ENCODE peak calls at places on chromosomes 13 and 19, in nine cellular contexts. J is AG09319; Q is heart left ventricle; P is glutamatergic neuron; E is GM12865; D is coronary artery; L is stomach; I is progenitor cell of endocrine pancreas; X is CD8-positive, alpha-beta T cell. U is an unnamed sample.

GRCh38 chr19:10766681-10767201 is 48.9 kb downstream of the DNM2 start:
- DNase-seq in J (no peak), Q (peak; percentile 60), P (no peak), E (no peak), D (no peak), L (peak; percentile 68), I (no peak), X (no peak), U (no peak)

GRCh38 chr19:531753-532571 is at the start of gene CDC34:
- DNase-seq in J (no peak), Q (no peak), P (no peak), E (no peak), D (peak; percentile 75), L (no peak), I (no peak), X (no peak), U (peak; percentile 72)

GRCh38 chr13:75512253-75512652 is 25.4 kb downstream of the COMMD6 start:
- DNase-seq in J (no peak), Q (no peak), P (no peak), E (peak; percentile 74), D (no peak), L (no peak), I (no peak), X (no peak), U (peak; percentile 71)

GRCh38 chr13:72384879-72385278 is 342.6 kb downstream of the MZT1 start:
- DNase-seq in J (peak; percentile 23), Q (no peak), P (no peak), E (no peak), D (no peak), L (no peak), I (no peak), X (no peak), U (no peak)

GRCh38 chr19:7258042-7258839 is 36.0 kb downstream of the INSR start:
- DNase-seq in J (no peak), Q (no peak), P (no peak), E (no peak), D (no peak), L (no peak), I (no peak), X (no peak), U (no peak)

GRCh38 chr13:50990540-50991506 is 81.2 kb downstream of the RNASEH2B start:
- DNase-seq in J (no peak), Q (peak; percentile 45), P (peak; percentile 67), E (no peak), D (no peak), L (no peak), I (no peak), X (no peak), U (no peak)

GRCh38 chr19:19205416-19206410 is 2.5 kb upstream of the NR2C2AP start:
- DNase-seq in J (no peak), Q (no peak), P (no peak), E (no peak), D (no peak), L (no peak), I (no peak), X (no peak), U (no peak)

GRCh38 chr19:57473646-57474045 is 3.7 kb downstream of the ZNF772 start:
- DNase-seq in J (no peak), Q (no peak), P (no peak), E (peak; percentile 5), D (no peak), L (no peak), I (no peak), X (no peak), U (no peak)

GRCh38 chr19:14496029-14496848 is at the start of gene GIPC1:
- DNase-seq in J (peak; percentile 98), Q (peak; percentile 97), P (peak; percentile 99), E (peak; percentile 80), D (peak; percentile 98), L (peak; percentile 96), I (peak; percentile 97), X (peak; percentile 53), U (peak; percentile 98)

GRCh38 chr19:47756627-47756929 is 11.2 kb downstream of the NOP53 start:
- DNase-seq in J (no peak), Q (no peak), P (no peak), E (no peak), D (no peak), L (no peak), I (no peak), X (no peak), U (no peak)

GRCh38 chr13:22825186-22825585 is 355.6 kb upstream of the SGCG start:
- DNase-seq in J (no peak), Q (no peak), P (no peak), E (no peak), D (no peak), L (no peak), I (no peak), X (no peak), U (no peak)

GRCh38 chr19:12247644-12248222 is 47.0 kb downstream of the ZNF44 start:
- DNase-seq in J (no peak), Q (no peak), P (no peak), E (no peak), D (no peak), L (no peak), I (no peak), X (no peak), U (no peak)

DNA sequence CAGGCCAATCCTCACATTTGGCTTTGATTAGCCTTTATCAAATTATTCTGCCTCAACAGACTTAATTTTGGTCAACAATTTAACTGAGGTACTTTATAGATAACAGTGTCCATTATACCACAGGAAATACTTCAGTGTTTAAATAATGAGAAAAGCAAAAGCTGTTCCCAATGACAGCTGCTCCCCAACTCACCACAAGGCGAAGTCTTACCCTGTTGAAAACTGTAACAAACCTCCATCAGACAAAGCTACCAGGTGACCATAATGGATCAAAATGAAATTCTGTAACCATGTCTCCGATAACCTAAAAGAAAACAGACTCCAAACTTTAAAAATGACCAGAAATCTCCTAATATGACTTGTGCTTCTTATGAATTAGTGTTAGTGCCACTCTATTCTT is 50.3 kb downstream of the ZNF44 start:
- DNase-seq in J (no peak), Q (no peak), P (no peak), E (no peak), D (no peak), L (no peak), I (no peak), X (no peak), U (no peak)
- TF ChIP-seq CTCF in J (no peak), Q (no peak), P (no peak), E (no peak), D (no peak), L (no peak), I (no peak), X (no peak), U (no peak)

GRCh38 chr19:46423194-46423593 is 5.5 kb downstream of the PNMA8C start:
- DNase-seq in J (no peak), Q (no peak), P (no peak), E (peak; percentile 13), D (no peak), L (no peak), I (no peak), X (no peak), U (no peak)
- TF ChIP-seq CTCF in J (no peak), Q (no peak), P (no peak), E (no peak), D (no peak), L (no peak), I (no peak), X (no peak), U (no peak)

GRCh38 chr19:46542428-46543230 is 47.0 kb upstream of the PNMA8B start:
- DNase-seq in J (peak; percentile 74), Q (peak; percentile 81), P (peak; percentile 92), E (peak; percentile 85), D (peak; percentile 87), L (peak; percentile 97), I (peak; percentile 77), X (peak; percentile 59), U (peak; percentile 64)

GRCh38 chr19:46536391-46536790 is 40.7 kb upstream of the PNMA8B start:
- DNase-seq in J (no peak), Q (no peak), P (no peak), E (no peak), D (no peak), L (no peak), I (no peak), X (no peak), U (no peak)

GRCh38 chr19:46533085-46534081 is 37.7 kb upstream of the PNMA8B start:
- DNase-seq in J (no peak), Q (no peak), P (no peak), E (no peak), D (no peak), L (no peak), I (no peak), X (no peak), U (no peak)

DNA sequence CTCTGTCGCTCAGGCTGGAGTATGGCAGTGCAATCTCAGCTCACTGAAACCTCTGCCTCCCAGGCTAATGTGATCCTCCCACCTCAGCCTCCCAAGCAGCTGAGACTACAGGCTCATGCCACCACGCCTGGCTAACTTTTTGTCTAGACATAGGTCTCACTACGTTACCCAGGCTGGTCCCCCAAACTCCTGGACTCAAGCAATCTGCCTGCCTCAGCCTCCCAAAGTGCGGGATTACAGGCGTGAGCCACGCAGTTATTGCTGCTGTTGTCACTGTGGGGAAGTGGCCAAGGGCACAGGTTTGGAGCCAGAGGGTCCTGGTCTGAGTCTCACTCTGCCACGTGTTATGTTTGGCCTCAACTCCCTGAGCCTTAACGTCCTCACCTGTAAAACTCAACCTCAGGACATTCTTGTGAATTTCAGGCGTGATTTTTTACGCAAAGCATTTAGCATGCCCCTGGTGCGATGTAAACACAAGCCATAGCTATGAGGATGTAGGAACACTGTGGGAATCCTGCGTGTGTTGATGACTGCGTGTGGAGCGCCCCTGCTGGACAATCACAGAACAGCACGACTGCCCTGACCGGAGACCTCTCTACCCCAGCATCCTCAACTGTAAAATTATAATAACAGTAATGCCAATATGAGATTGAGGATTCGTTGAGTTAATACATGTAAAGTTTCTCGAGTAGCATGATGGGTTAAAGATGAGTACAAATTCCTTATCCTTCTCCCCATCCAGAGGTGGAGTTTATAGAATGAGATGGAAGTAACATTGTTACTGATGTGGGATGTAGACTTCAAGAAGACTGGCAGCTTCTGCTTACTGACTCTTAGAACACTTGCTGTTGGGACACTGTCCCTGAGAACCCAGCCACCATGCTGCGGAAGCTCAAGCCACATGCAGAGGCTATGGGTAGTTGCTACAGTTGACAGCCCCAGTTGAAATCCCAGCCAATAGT is 41.8 kb upstream of the PNMA8B start:
- DNase-seq in J (no peak), Q (no peak), P (peak; percentile 81), E (peak; percentile 47), D (no peak), L (peak; percentile 65), I (peak; percentile 37), X (peak; percentile 36), U (peak; percentile 54)
- TF ChIP-seq CTCF in J (peak; percentile 94), Q (peak; percentile 94), P (peak; percentile 98), E (peak; percentile 91), D (peak; percentile 76), L (peak; percentile 85), I (peak; percentile 97), X (peak; percentile 96), U (peak; percentile 78)

GRCh38 chr13:45206340-45206739 is 5.5 kb upstream of the KCTD4 start:
- DNase-seq in J (peak; percentile 52), Q (no peak), P (no peak), E (peak; percentile 66), D (no peak), L (no peak), I (no peak), X (no peak), U (peak; percentile 14)
- TF ChIP-seq CTCF in J (no peak), Q (no peak), P (no peak), E (no peak), D (no peak), L (no peak), I (no peak), X (no peak), U (no peak)

U was measured in GM13977.